ENCODE peak calls at places on chromosome 5, in six cellular contexts. V, W, E, L, R and X are unnamed samples.

GRCh38 chr5:51376504-51376903 is 6.7 kb upstream of the ISL1 start:
- DNase-seq in L (no peak), W (no peak), R (no peak), E (no peak), V (no peak), X (no peak)

GRCh38 chr5:32790411-32790951 is 79.4 kb downstream of the NPR3 start:
- DNase-seq in L (no peak), W (no peak), R (no peak), V (no peak), E (no peak), X (no peak)

GRCh38 chr5:68464424-68464823 is 248.9 kb downstream of the PIK3R1 start:
- DNase-seq in W (no peak), E (no peak), V (peak; percentile 54), L (peak; percentile 2), R (peak; percentile 55), X (no peak)

GRCh38 chr5:124538931-124539330 is 207.5 kb downstream of the ZNF608 start:
- DNase-seq in W (no peak), V (no peak), R (no peak), L (no peak), E (no peak), X (no peak)

GRCh38 chr5:1699394-1699793 is 100.2 kb downstream of the MRPL36 start:
- DNase-seq in W (no peak), V (no peak), R (no peak), L (no peak), E (no peak), X (no peak)

GRCh38 chr5:176724472-176724871 is 77.2 kb downstream of the TSPAN17 start:
- DNase-seq in R (no peak), L (no peak), V (no peak), E (no peak), W (no peak), X (peak; percentile 47)

GRCh38 chr5:132369471-132370240 is at the start of gene SLC22A5:
- DNase-seq in W (peak; percentile 61), E (peak; percentile 92), R (peak; percentile 57), V (peak; percentile 63), L (peak; percentile 76), X (peak; percentile 81)

GRCh38 chr5:148932355-148932935 is 106.0 kb downstream of the ADRB2 start:
- DNase-seq in R (no peak), V (no peak), E (no peak), L (no peak), W (no peak), X (no peak)

GRCh38 chr5:100551183-100551582 is 16.0 kb downstream of the FAM174A start:
- DNase-seq in L (no peak), W (no peak), E (no peak), R (no peak), V (no peak), X (no peak)

GRCh38 chr5:142641681-142642080 is 44.2 kb downstream of the FGF1 start:
- DNase-seq in L (no peak), E (no peak), W (no peak), R (no peak), V (no peak), X (no peak)
- H3K4me3 ChIP-seq in L (no peak overlapping the region), E (no peak overlapping the region), W (no peak overlapping the region), R (no peak overlapping the region), V (no peak overlapping the region), X (no peak overlapping the region)

DNA sequence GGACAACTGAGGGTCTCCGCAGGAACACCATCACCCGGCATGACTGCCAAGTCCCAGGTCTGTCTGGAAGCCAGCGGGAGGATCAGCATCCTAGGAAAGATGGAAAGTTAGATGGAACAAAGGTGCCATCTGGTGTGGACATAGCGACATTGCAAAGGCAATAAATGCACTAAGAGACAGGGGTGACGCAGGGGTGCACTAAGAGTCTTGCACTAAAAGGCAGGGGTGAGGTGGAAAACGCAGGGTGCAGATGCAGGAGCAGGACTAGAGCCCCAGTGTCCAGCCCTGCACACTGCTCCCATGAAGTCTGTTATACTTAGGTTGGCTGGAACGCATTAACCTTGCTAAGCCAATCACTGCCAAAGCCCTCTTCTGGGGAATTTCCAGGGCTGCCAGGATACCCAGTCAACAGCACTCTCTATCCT is 15.5 kb downstream of the ATOX1 start:
- DNase-seq in R (peak; percentile 76), W (peak; percentile 46), E (no peak), V (no peak), L (peak; percentile 77), X (peak; percentile 52)
- TF ChIP-seq CTCF in R (peak; percentile 69), W (peak; percentile 58), E (peak; percentile 60), V (peak; percentile 63), L (peak; percentile 83), X (peak; percentile 82)

GRCh38 chr5:79112703-79113058 is 1.1 kb downstream of the BHMT start:
- DNase-seq in L (no peak), V (no peak), R (no peak), E (no peak), W (no peak), X (no peak)
- H3K27me3 ChIP-seq in L (no peaks in the 10 kb centered on the region), V (no peaks in the 10 kb centered on the region), R (peaks cover 67% of the 10 kb centered on the region), E (peaks cover 38% of the 10 kb centered on the region), W (peaks cover 37% of the 10 kb centered on the region), X (no peaks in the 10 kb centered on the region)

GRCh38 chr5:38848637-38849036 is 2.8 kb downstream of the OSMR start:
- DNase-seq in V (no peak), R (no peak), L (no peak), E (no peak), W (no peak), X (no peak)
- H3K4me3 ChIP-seq in V (peak overlapping the region; percentile 79), R (no peak overlapping the region), L (no peak overlapping the region), E (peak overlapping the region; percentile 75), W (peak overlapping the region; percentile 93), X (no peak overlapping the region)

DNA sequence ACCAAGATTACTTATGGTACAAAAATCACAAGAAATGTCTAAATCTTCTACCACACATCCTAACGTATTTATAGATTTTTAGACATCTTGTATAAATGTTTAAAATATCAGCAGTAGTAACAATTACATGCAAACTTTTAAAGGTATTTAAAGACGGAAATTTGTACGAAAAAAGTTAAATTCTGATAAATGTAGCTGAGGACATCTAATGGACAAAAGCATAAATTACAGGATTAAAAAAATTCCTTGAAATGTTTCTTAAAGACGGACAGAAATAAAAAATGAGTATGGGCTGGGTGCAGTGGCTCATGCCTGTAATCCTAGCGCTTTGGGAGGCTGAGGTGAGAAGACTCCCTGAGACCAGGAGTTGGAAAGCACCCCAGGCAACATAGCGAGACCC is 15.8 kb downstream of the ERCC8 start:
- DNase-seq in V (no peak), W (no peak), E (no peak), R (peak; percentile 17), L (no peak), X (no peak)
- TF ChIP-seq CTCF in V (peak; percentile 65), W (peak; percentile 23), E (no peak), R (peak; percentile 23), L (no peak), X (no peak)

GRCh38 chr5:154513669-154514084 is 35.6 kb upstream of the HAND1 start:
- DNase-seq in E (no peak), L (no peak), R (peak; percentile 48), V (no peak), W (no peak), X (no peak)
- H3K27me3 ChIP-seq in E (peaks cover 9% of the 10 kb centered on the region), L (peaks cover 3% of the 10 kb centered on the region), R (no peaks in the 10 kb centered on the region), V (no peaks in the 10 kb centered on the region), W (no peaks in the 10 kb centered on the region), X (no peaks in the 10 kb centered on the region)